ENCODE peak calls at places on chromosome 15, in eight cellular contexts. R is H1, B is gastrocnemius medialis, N is testis, H is Peyer's patch, M is HepG2, K is breast epithelium, A is sigmoid colon. U is an unnamed sample.

GRCh38 chr15:48507416-48508065 is 138.0 kb downstream of the FBN1 start:
- DNase-seq in R (no peak), B (no peak), N (peak; percentile 51), H (no peak), M (peak; percentile 43), K (no peak), A (no peak), U (no peak)

GRCh38 chr15:87563840-87564239 is 692.7 kb downstream of the NTRK3 start:
- DNase-seq in R (no peak), B (no peak), N (no peak), H (no peak), M (no peak), K (no peak), A (no peak), U (no peak)

GRCh38 chr15:76433798-76434400 is 97.3 kb downstream of the ISL2 start:
- DNase-seq in R (no peak), B (no peak), N (no peak), H (no peak), M (no peak), K (no peak), A (no peak), U (no peak)

GRCh38 chr15:62287066-62287857 is 122.2 kb upstream of the C2CD4B start:
- DNase-seq in R (no peak), B (no peak), N (no peak), H (no peak), M (no peak), K (no peak), A (no peak), U (no peak)

GRCh38 chr15:51776952-51777574 is 25.7 kb downstream of the TMOD2 start:
- DNase-seq in R (no peak), B (peak; percentile 40), N (peak; percentile 80), H (peak; percentile 48), M (peak; percentile 74), K (no peak), A (peak; percentile 80), U (peak; percentile 81)

GRCh38 chr15:100189319-100189718 is 152.5 kb downstream of the ADAMTS17 start:
- DNase-seq in R (no peak), B (no peak), N (no peak), H (no peak), M (no peak), K (no peak), A (peak; percentile 25), U (no peak)

GRCh38 chr15:98900382-98900781 is 107.2 kb downstream of the PGPEP1L start:
- DNase-seq in R (no peak), B (no peak), N (peak; percentile 40), H (no peak), M (no peak), K (no peak), A (no peak), U (no peak)

GRCh38 chr15:41955807-41956525 is 16.4 kb downstream of the EHD4 start:
- DNase-seq in R (no peak), B (no peak), N (no peak), H (no peak), M (peak; percentile 34), K (no peak), A (no peak), U (no peak)

GRCh38 chr15:99707481-99708270 is 25.6 kb downstream of the LYSMD4 start:
- DNase-seq in R (no peak), B (no peak), N (no peak), H (no peak), M (no peak), K (no peak), A (no peak), U (no peak)

GRCh38 chr15:63019539-63020109 is 22.9 kb upstream of the TPM1 start:
- DNase-seq in R (no peak), B (peak; percentile 81), N (no peak), H (no peak), M (peak; percentile 50), K (peak; percentile 82), A (peak; percentile 78), U (no peak)

GRCh38 chr15:27237319-27237939 is 266.4 kb downstream of the GABRG3 start:
- DNase-seq in R (no peak), B (no peak), N (no peak), H (no peak), M (no peak), K (no peak), A (no peak), U (peak; percentile 56)

GRCh38 chr15:50315814-50316630 is 39.0 kb downstream of the GABPB1 start:
- DNase-seq in R (no peak), B (no peak), N (no peak), H (no peak), M (peak; percentile 42), K (no peak), A (no peak), U (no peak)

GRCh38 chr15:79172032-79172481 is 81.5 kb upstream of the RASGRF1 start:
- DNase-seq in R (no peak), B (no peak), N (peak; percentile 6), H (no peak), M (peak; percentile 50), K (no peak), A (no peak), U (peak; percentile 71)

GRCh38 chr15:50808728-50809127 is 43.2 kb upstream of the SPPL2A start:
- DNase-seq in R (no peak), B (no peak), N (no peak), H (no peak), M (no peak), K (no peak), A (no peak), U (no peak)

GRCh38 chr15:24878153-24878552 is 76.6 kb upstream of the SNRPN start:
- DNase-seq in R (no peak), B (peak; percentile 2), N (peak; percentile 83), H (no peak), M (peak; percentile 38), K (peak; percentile 52), A (peak; percentile 62), U (no peak)
- H3K4me3 ChIP-seq in R (no peak overlapping the region), B (peak overlapping the region; percentile 46), N (peak overlapping the region; percentile 55), H (peak overlapping the region; percentile 11), M (peak overlapping the region; percentile 65), K (peak overlapping the region; percentile 30), A (peak overlapping the region; percentile 29), U (no peak overlapping the region)

DNA sequence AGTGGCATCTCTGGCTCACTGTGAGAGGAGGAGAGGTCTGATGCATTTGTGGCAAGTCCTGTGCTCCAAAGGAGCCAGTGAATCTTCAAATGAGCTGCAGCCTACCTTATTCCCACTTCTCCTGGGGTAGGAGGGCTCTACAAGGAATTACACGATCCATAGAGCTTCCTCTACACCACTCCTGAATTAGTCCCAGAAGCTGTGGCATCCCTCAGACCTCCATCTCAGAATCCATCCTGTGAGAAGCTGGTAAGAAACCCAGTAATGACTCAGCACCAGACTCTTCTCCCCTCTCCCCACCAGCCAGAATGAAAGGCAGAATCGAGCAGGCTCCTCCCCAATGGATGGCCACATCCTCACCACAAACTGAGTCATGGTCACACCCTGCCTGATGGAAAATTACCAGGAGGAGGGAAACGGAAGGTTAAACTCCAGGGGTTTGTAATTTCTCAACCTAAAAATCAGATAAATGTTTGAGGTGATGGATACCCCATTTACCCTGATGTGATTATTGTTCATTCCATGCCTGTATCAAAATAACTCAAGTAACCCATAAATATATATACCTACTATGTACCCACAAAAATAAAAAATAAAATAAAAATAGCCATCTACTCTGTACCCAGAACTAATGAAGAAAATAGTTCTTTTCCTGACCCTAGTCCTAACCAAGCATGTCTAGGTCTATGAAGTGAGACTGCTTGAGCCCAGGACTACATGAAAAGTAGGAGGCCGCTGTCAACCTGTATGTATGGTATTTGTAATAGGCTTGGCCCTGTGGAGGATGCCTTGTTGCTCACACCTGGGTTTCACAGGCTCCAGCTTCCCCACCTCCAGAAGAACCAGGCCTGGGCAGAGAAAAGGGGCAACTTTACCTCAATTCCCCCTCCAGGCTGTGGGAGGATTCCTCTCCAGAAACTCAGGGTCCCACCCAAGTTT is 6.6 kb upstream of the PKM start:
- DNase-seq in R (peak; percentile 43), B (peak; percentile 64), N (no peak), H (no peak), M (peak; percentile 85), K (no peak), A (peak; percentile 86), U (peak; percentile 88)
- TF ChIP-seq POLR2A in R (no peak), B (no peak), N (no peak), H (no peak), M (peak; percentile 38), K (no peak), A (no peak), U (no peak)

DNA sequence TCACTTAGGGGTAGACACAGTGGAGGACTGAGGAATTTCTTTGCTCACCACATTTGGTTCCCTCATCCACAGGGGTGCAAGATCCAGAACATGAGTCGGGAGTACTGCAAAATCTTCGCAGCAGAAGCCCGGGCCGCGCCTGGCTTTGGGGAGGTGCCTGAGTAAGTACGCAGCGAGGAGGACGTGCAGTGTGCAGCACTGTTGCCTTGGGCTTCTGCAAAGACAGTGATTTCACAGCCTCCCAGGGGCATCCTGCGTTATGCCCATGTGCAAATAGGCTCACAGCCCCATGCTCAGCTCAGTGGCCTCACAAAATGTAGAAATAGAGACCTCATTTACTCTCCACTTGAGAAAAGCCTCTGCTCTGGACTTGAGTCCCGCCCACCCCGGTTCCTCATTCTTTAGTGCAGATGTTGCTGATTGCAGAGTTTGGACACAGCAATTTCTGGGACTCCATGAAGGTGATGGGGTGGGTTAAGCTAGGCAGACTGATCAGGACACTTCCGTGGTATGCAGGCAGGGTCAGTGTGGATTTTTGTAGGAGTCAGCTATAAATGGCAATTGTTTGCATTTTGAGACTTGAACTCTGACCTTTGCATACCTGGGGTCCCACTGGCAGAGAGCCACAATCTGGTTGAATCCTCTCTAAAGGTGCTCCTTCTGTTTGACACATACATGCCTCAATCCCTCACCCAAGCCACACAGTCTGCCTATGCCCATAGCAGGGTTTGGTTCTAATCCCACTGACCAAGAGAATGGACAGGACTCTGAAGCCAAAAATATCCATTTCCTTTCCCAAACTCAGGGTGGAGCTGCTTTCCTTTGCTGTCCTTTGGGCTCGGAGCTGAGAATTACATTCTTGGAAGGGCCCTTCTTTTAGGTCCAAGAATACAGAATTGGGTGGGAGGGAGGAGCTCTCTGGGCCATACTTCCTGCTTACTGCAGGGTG is 20.7 kb upstream of the SLC28A1 start:
- DNase-seq in R (no peak), B (no peak), N (no peak), H (no peak), M (peak; percentile 14), K (no peak), A (no peak), U (no peak)
- TF ChIP-seq CTCF in R (no peak), B (no peak), N (no peak), H (no peak), M (peak; percentile 47), K (no peak), A (no peak), U (no peak)

GRCh38 chr15:89662893-89663673 is 7.8 kb upstream of the KIF7 start:
- DNase-seq in R (no peak), B (peak; percentile 36), N (peak; percentile 42), H (no peak), M (no peak), K (no peak), A (peak; percentile 80), U (peak; percentile 53)

GRCh38 chr15:89664441-89664840 is 9.2 kb upstream of the KIF7 start:
- DNase-seq in R (no peak), B (no peak), N (no peak), H (no peak), M (no peak), K (no peak), A (peak; percentile 29), U (no peak)

GRCh38 chr15:89666147-89666857 is 11.0 kb upstream of the KIF7 start:
- DNase-seq in R (no peak), B (no peak), N (no peak), H (no peak), M (no peak), K (no peak), A (peak; percentile 63), U (no peak)

GRCh38 chr15:89665449-89666146 is 10.3 kb upstream of the KIF7 start:
- DNase-seq in R (no peak), B (no peak), N (peak; percentile 69), H (no peak), M (no peak), K (no peak), A (peak; percentile 81), U (peak; percentile 91)

GRCh38 chr15:89664951-89665350 is 9.7 kb upstream of the KIF7 start:
- DNase-seq in R (no peak), B (no peak), N (no peak), H (no peak), M (no peak), K (no peak), A (peak; percentile 26), U (no peak)
- H3K4me3 ChIP-seq in R (no peak overlapping the region), B (peak overlapping the region; percentile 37), N (peak overlapping the region; percentile 54), H (no peak overlapping the region), M (peak overlapping the region; percentile 65), K (peak overlapping the region; percentile 34), A (peak overlapping the region; percentile 51), U (no peak overlapping the region)

U was measured in lower leg skin.